ENCODE peak calls at places on chromosomes 16 and 17, in eight cellular contexts. H is psoas muscle; L is HFFc6; P is CD8-positive, alpha-beta T cell; F is PC-3; S is ascending aorta; M is right lobe of liver; W is uterus. N is an unnamed sample.
A peak's percentile ranks its signal among the peaks of the same experiment; 100 is the strongest.

GRCh38 chr17:79608729-79609039 is 2.2 kb downstream of the RBFOX3 start:
- DNase-seq in W (no peak), H (no peak), L (no peak), M (no peak), P (no peak), F (no peak), S (no peak), N (no peak)

GRCh38 chr17:28394717-28395116 is 11.3 kb downstream of the SLC46A1 start:
- DNase-seq in H (no peak), S (no peak), F (no peak), L (peak; percentile 27), W (no peak), M (no peak), P (no peak), N (no peak)

GRCh38 chr17:43998552-43998951 is 5.9 kb upstream of the NAGS start:
- DNase-seq in F (peak; percentile 39), W (no peak), S (no peak), H (no peak), P (no peak), L (peak; percentile 24), M (no peak), N (no peak)

GRCh38 chr16:21611546-21612384 is 12.4 kb downstream of the METTL9 start:
- DNase-seq in P (no peak), M (no peak), L (no peak), H (no peak), S (no peak), F (peak; percentile 23), W (no peak), N (no peak)

GRCh38 chr17:17533901-17534441 is 37.8 kb upstream of the RASD1 start:
- DNase-seq in S (no peak), L (no peak), H (no peak), W (no peak), M (no peak), F (peak; percentile 69), P (no peak), N (peak; percentile 47)

GRCh38 chr17:61157246-61157887 is 242.3 kb upstream of the TBX2 start:
- DNase-seq in S (no peak), W (no peak), P (no peak), M (no peak), L (peak; percentile 38), F (no peak), H (no peak), N (no peak)

GRCh38 chr17:9780552-9780951 is 10.8 kb downstream of the DHRS7C start:
- DNase-seq in F (no peak), S (no peak), M (no peak), L (no peak), H (no peak), W (no peak), P (no peak), N (no peak)

GRCh38 chr16:57360321-57360935 is 1.8 kb downstream of the CCL22 start:
- DNase-seq in M (no peak), H (no peak), P (no peak), W (no peak), L (no peak), S (no peak), F (no peak), N (no peak)

GRCh38 chr17:31525801-31526549 is 134.5 kb downstream of the RAB11FIP4 start:
- DNase-seq in W (no peak), H (no peak), F (peak; percentile 32), L (no peak), S (no peak), M (peak; percentile 56), P (no peak), N (no peak)

GRCh38 chr17:18225121-18225561 is 294 bp upstream of the LLGL1 start:
- DNase-seq in P (peak; percentile 97), L (peak; percentile 93), S (peak; percentile 98), W (peak; percentile 96), F (peak; percentile 97), H (peak; percentile 98), M (peak; percentile 98), N (peak; percentile 96)

GRCh38 chr17:28972437-28972836 is 21.1 kb upstream of the PHF12 start:
- DNase-seq in L (peak; percentile 31), F (no peak), S (no peak), M (no peak), W (no peak), P (no peak), H (no peak), N (no peak)

GRCh38 chr17:6374761-6375312 is 60.1 kb downstream of the AIPL1 start:
- DNase-seq in P (no peak), W (no peak), F (peak; percentile 83), H (no peak), L (peak; percentile 8), S (no peak), M (no peak), N (no peak)

GRCh38 chr17:31417051-31417792 is 25.7 kb downstream of the RAB11FIP4 start:
- DNase-seq in M (no peak), P (no peak), H (no peak), F (no peak), S (no peak), W (no peak), L (no peak), N (peak; percentile 20)

GRCh38 chr17:82228278-82228841 is 482 bp upstream of the SLC16A3 start:
- DNase-seq in M (peak; percentile 75), F (no peak), S (no peak), L (no peak), P (no peak), H (peak; percentile 54), W (no peak), N (no peak)

GRCh38 chr16:55478827-55479559 is at the start of gene MMP2:
- DNase-seq in P (no peak), M (no peak), S (peak; percentile 85), L (peak; percentile 44), H (peak; percentile 80), W (peak; percentile 87), F (no peak), N (no peak)

GRCh38 chr17:77096570-77097214 is 44.1 kb upstream of the SEC14L1 start:
- DNase-seq in M (no peak), P (no peak), F (peak; percentile 71), L (peak; percentile 52), H (no peak), S (no peak), W (peak; percentile 60), N (no peak)

GRCh38 chr16:17342031-17342430 is 128.7 kb downstream of the XYLT1 start:
- DNase-seq in F (no peak), L (no peak), S (no peak), H (no peak), M (no peak), P (no peak), W (no peak), N (no peak)

GRCh38 chr16:87653234-87653633 is 50.9 kb downstream of the JPH3 start:
- DNase-seq in L (no peak), H (no peak), W (no peak), S (no peak), P (no peak), M (no peak), F (peak; percentile 20), N (peak; percentile 52)
- TF ChIP-seq CTCF in L (peak; percentile 82), H (no peak), W (no peak), S (no peak), P (no peak), M (peak; percentile 21), F (peak; percentile 54), N (peak; percentile 59)

GRCh38 chr17:3751836-3752235 is 28.1 kb downstream of the HASPIN start:
- DNase-seq in M (no peak), H (no peak), F (no peak), W (no peak), L (no peak), P (no peak), S (no peak), N (no peak)

GRCh38 chr17:3750926-3751325 is 27.2 kb downstream of the HASPIN start:
- DNase-seq in H (no peak), L (no peak), W (no peak), S (no peak), M (no peak), P (peak; percentile 22), F (no peak), N (no peak)

GRCh38 chr17:3755335-3756030 is 31.8 kb downstream of the HASPIN start:
- DNase-seq in F (no peak), S (no peak), L (no peak), W (no peak), P (no peak), M (no peak), H (no peak), N (no peak)

GRCh38 chr17:3754066-3754457 is 30.4 kb downstream of the HASPIN start:
- DNase-seq in W (no peak), P (no peak), M (no peak), L (no peak), H (no peak), F (no peak), S (no peak), N (no peak)

GRCh38 chr17:3754458-3755334 is 31.0 kb downstream of the HASPIN start:
- DNase-seq in S (no peak), H (no peak), W (no peak), F (peak; percentile 93), M (peak; percentile 55), P (peak; percentile 69), L (no peak), N (peak; percentile 95)
- TF ChIP-seq CTCF in S (no peak), H (no peak), W (no peak), F (no peak), M (no peak), P (no peak), L (no peak), N (no peak)

DNA sequence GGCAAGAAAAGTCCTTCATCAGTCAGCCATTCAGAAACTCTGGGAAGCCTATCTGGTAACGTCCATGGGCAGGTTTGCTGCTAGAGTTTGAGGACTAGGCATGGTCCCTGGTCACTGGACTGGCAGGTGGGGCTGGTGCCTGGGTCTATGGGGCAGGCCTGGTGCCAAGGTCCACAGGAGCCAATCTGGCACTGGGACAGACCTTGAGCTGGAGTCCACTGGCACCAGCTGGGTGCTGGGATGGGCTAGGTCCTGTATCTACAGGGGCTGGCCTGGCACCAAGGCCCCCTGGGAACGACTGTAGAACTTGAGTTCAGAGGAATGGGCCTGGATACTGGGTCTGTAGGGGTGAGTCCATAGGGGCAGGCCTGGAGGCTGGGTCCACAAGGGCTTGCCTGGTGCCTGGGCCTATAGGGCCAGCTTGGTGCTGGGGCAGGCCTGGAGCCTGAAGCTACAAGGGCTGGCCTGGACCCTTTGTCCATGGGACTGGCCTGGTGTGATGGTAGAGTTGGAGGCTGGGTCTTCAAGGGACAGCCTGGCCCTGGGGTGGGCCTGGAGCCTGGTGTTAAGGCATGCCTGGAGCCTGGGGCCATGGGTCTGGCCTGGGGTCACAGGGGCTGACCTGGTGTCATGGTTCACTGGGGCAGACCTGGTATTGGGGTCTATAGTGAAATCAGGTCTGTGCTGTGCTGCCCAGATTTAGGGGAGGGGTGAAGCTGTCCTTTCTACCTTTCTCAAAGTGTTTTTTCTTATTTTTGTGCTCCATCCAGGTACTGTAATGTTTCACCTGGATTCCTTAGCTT is 30.5 kb upstream of the NKD1 start:
- DNase-seq in M (no peak), F (no peak), S (peak; percentile 39), P (no peak), H (no peak), W (no peak), L (no peak), N (peak; percentile 27)
- TF ChIP-seq CTCF in M (no peak), F (no peak), S (no peak), P (no peak), H (no peak), W (no peak), L (no peak), N (no peak)

DNA sequence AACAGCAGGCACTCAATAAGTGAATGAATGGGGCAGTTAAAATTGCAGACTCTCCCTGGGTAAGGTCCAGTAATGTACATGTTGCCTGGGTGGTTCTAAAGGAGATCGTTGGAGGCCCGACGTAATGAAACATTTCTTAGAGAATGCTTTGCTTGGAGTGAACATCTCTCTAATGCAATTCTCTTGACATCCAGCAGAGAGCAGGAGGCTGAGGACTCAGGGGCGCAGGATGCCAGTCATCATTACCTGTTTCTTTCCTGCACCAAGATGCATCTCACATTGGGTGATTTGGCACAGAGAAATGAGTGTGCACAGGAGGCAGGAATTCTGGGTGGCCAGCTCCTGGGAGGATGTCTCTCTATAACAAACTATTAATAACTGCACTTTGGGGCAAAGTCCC is 130.3 kb upstream of the RBBP6 start:
- DNase-seq in S (no peak), W (no peak), P (no peak), F (peak; percentile 29), L (no peak), H (no peak), M (no peak), N (peak; percentile 7)
- TF ChIP-seq CTCF in S (no peak), W (no peak), P (no peak), F (peak; percentile 47), L (no peak), H (no peak), M (peak; percentile 17), N (peak; percentile 31)

N was measured in Caco-2.